ENCODE peak calls at places on chromosome 17, in seven cellular contexts. One of them, this sample, is unnamed.

GRCh38 chr17:12592941-12593340 is 72.7 kb upstream of the MYOCD start:
- DNase-seq in H1: no peak
- DNase-seq in K562: no peak
- DNase-seq in GM12878: no peak
- DNase-seq in SK-N-SH: no peak
- DNase-seq in HCT116: no peak
- DNase-seq in HepG2: no peak
- DNase-seq in this sample: no peak

GRCh38 chr17:74219576-74220133 is 6.3 kb downstream of the TTYH2 start:
- DNase-seq in H1: no peak
- DNase-seq in K562: no peak
- DNase-seq in GM12878: no peak
- DNase-seq in SK-N-SH: no peak
- DNase-seq in HCT116: no peak
- DNase-seq in HepG2: no peak
- DNase-seq in this sample: no peak

GRCh38 chr17:28871056-28871579 is 16.3 kb downstream of the ERAL1 start:
- DNase-seq in H1: no peak
- DNase-seq in K562: peak
- DNase-seq in GM12878: peak
- DNase-seq in SK-N-SH: no peak
- DNase-seq in HCT116: no peak
- DNase-seq in HepG2: no peak
- DNase-seq in this sample: no peak

GRCh38 chr17:22286337-22287041 is 594.2 kb downstream of the KCNJ18 start:
- DNase-seq in H1: no peak
- DNase-seq in K562: no peak
- DNase-seq in GM12878: no peak
- DNase-seq in SK-N-SH: no peak
- DNase-seq in HCT116: no peak
- DNase-seq in HepG2: no peak
- DNase-seq in this sample: no peak

GRCh38 chr17:80108321-80108971 is 7.1 kb downstream of the GAA start:
- DNase-seq in H1: no peak
- DNase-seq in K562: no peak
- DNase-seq in GM12878: no peak
- DNase-seq in SK-N-SH: no peak
- DNase-seq in HCT116: no peak
- DNase-seq in HepG2: no peak
- DNase-seq in this sample: no peak

GRCh38 chr17:35087731-35088646 is 24.5 kb upstream of the RFFL start:
- DNase-seq in H1: no peak
- DNase-seq in K562: peak
- DNase-seq in GM12878: no peak
- DNase-seq in SK-N-SH: peak
- DNase-seq in HCT116: no peak
- DNase-seq in HepG2: peak
- DNase-seq in this sample: peak

GRCh38 chr17:74981979-74982662 is 5.3 kb upstream of the CDR2L start:
- DNase-seq in H1: no peak
- DNase-seq in K562: peak
- DNase-seq in GM12878: no peak
- DNase-seq in SK-N-SH: peak
- DNase-seq in HCT116: peak
- DNase-seq in HepG2: peak
- DNase-seq in this sample: peak

GRCh38 chr17:1485311-1485747 is 7.2 kb downstream of the MYO1C start:
- DNase-seq in H1: no peak
- DNase-seq in K562: peak
- DNase-seq in GM12878: no peak
- DNase-seq in SK-N-SH: peak
- DNase-seq in HCT116: no peak
- DNase-seq in HepG2: peak
- DNase-seq in this sample: no peak

GRCh38 chr17:4329838-4330237 is 36.6 kb downstream of the UBE2G1 start:
- DNase-seq in H1: no peak
- DNase-seq in K562: no peak
- DNase-seq in GM12878: no peak
- DNase-seq in SK-N-SH: no peak
- DNase-seq in HCT116: peak
- DNase-seq in HepG2: no peak
- DNase-seq in this sample: no peak

GRCh38 chr17:36901506-36901905 is 35.8 kb upstream of the LHX1 start:
- DNase-seq in H1: peak
- DNase-seq in K562: no peak
- DNase-seq in GM12878: no peak
- DNase-seq in SK-N-SH: no peak
- DNase-seq in HCT116: no peak
- DNase-seq in HepG2: peak
- DNase-seq in this sample: no peak
- TF ChIP-seq JUND in H1: peak
- TF ChIP-seq JUND in K562: no peak
- TF ChIP-seq JUND in GM12878: no peak
- TF ChIP-seq JUND in SK-N-SH: no peak
- TF ChIP-seq JUND in HCT116: no peak
- TF ChIP-seq JUND in HepG2: no peak
- TF ChIP-seq JUND in this sample: no peak

GRCh38 chr17:61411944-61412859 is 12.6 kb downstream of the TBX2 start:
- DNase-seq in H1: no peak
- DNase-seq in K562: peak
- DNase-seq in GM12878: peak
- DNase-seq in SK-N-SH: peak
- DNase-seq in HCT116: peak
- DNase-seq in HepG2: peak
- DNase-seq in this sample: peak

GRCh38 chr17:61410100-61410551 is 10.5 kb downstream of the TBX2 start:
- DNase-seq in H1: no peak
- DNase-seq in K562: no peak
- DNase-seq in GM12878: no peak
- DNase-seq in SK-N-SH: peak
- DNase-seq in HCT116: no peak
- DNase-seq in HepG2: no peak
- DNase-seq in this sample: no peak

GRCh38 chr17:61412860-61413653 is 13.4 kb downstream of the TBX2 start:
- DNase-seq in H1: no peak
- DNase-seq in K562: no peak
- DNase-seq in GM12878: no peak
- DNase-seq in SK-N-SH: peak
- DNase-seq in HCT116: no peak
- DNase-seq in HepG2: peak
- DNase-seq in this sample: no peak

GRCh38 chr17:61410555-61411089 is 11.0 kb downstream of the TBX2 start:
- DNase-seq in H1: no peak
- DNase-seq in K562: no peak
- DNase-seq in GM12878: no peak
- DNase-seq in SK-N-SH: peak
- DNase-seq in HCT116: no peak
- DNase-seq in HepG2: no peak
- DNase-seq in this sample: peak

GRCh38 chr17:61411114-61411943 is 11.7 kb downstream of the TBX2 start:
- DNase-seq in H1: no peak
- DNase-seq in K562: no peak
- DNase-seq in GM12878: no peak
- DNase-seq in SK-N-SH: peak
- DNase-seq in HCT116: no peak
- DNase-seq in HepG2: no peak
- DNase-seq in this sample: peak
- TF ChIP-seq JUND in H1: no peak
- TF ChIP-seq JUND in K562: no peak
- TF ChIP-seq JUND in GM12878: no peak
- TF ChIP-seq JUND in SK-N-SH: no peak
- TF ChIP-seq JUND in HCT116: no peak
- TF ChIP-seq JUND in HepG2: no peak
- TF ChIP-seq JUND in this sample: no peak

GRCh38 chr17:7260601-7261376 is 1.5 kb downstream of the CLDN7 start:
- DNase-seq in H1: no peak
- DNase-seq in K562: no peak
- DNase-seq in GM12878: no peak
- DNase-seq in SK-N-SH: no peak
- DNase-seq in HCT116: no peak
- DNase-seq in HepG2: no peak
- DNase-seq in this sample: peak
- TF ChIP-seq JUND in H1: no peak
- TF ChIP-seq JUND in K562: no peak
- TF ChIP-seq JUND in GM12878: no peak
- TF ChIP-seq JUND in SK-N-SH: no peak
- TF ChIP-seq JUND in HCT116: peak
- TF ChIP-seq JUND in HepG2: no peak
- TF ChIP-seq JUND in this sample: no peak

GRCh38 chr17:50466371-50467113 is 2.1 kb downstream of the CHAD start:
- DNase-seq in H1: no peak
- DNase-seq in K562: no peak
- DNase-seq in GM12878: no peak
- DNase-seq in SK-N-SH: no peak
- DNase-seq in HCT116: no peak
- DNase-seq in HepG2: no peak
- DNase-seq in this sample: no peak
- TF ChIP-seq JUND in H1: no peak
- TF ChIP-seq JUND in K562: no peak
- TF ChIP-seq JUND in GM12878: no peak
- TF ChIP-seq JUND in SK-N-SH: no peak
- TF ChIP-seq JUND in HCT116: no peak
- TF ChIP-seq JUND in HepG2: no peak
- TF ChIP-seq JUND in this sample: no peak

DNA sequence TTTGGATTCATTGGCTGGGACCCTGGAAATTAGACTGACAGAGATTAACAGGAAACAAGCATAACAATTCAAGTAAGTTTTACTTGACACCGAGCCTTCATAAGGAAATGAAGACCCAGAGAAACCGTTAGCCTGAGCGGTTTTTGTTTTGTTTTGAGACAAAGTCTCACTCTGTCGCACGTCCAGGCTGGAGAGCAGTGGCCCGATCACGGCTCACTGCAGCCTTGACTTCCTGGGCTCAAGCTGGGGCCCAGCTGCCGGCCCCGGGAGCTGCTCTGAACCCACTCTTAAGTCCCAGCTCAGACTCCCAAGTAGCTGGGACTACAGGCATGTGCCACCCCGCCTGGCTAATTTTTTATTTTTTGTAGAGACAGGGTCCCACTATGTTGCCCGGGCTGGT is 321.3 kb downstream of the SEC14L1 start:
- DNase-seq in H1: no peak
- DNase-seq in K562: no peak
- DNase-seq in GM12878: peak
- DNase-seq in SK-N-SH: no peak
- DNase-seq in HCT116: no peak
- DNase-seq in HepG2: no peak
- DNase-seq in this sample: no peak
- TF ChIP-seq JUND in H1: no peak
- TF ChIP-seq JUND in K562: no peak
- TF ChIP-seq JUND in GM12878: no peak
- TF ChIP-seq JUND in SK-N-SH: no peak
- TF ChIP-seq JUND in HCT116: no peak
- TF ChIP-seq JUND in HepG2: no peak
- TF ChIP-seq JUND in this sample: no peak

GRCh38 chr17:45342871-45343526 is 26.2 kb upstream of the MAP3K14 start:
- DNase-seq in H1: no peak
- DNase-seq in K562: no peak
- DNase-seq in GM12878: no peak
- DNase-seq in SK-N-SH: no peak
- DNase-seq in HCT116: no peak
- DNase-seq in HepG2: no peak
- DNase-seq in this sample: no peak
- TF ChIP-seq JUND in H1: no peak
- TF ChIP-seq JUND in K562: no peak
- TF ChIP-seq JUND in GM12878: no peak
- TF ChIP-seq JUND in SK-N-SH: no peak
- TF ChIP-seq JUND in HCT116: no peak
- TF ChIP-seq JUND in HepG2: no peak
- TF ChIP-seq JUND in this sample: no peak

GRCh38 chr17:31197991-31198390 is 99.0 kb downstream of the OMG start:
- DNase-seq in H1: no peak
- DNase-seq in K562: no peak
- DNase-seq in GM12878: no peak
- DNase-seq in SK-N-SH: no peak
- DNase-seq in HCT116: no peak
- DNase-seq in HepG2: no peak
- DNase-seq in this sample: no peak

GRCh38 chr17:31200287-31200686 is 96.8 kb downstream of the OMG start:
- DNase-seq in H1: no peak
- DNase-seq in K562: no peak
- DNase-seq in GM12878: no peak
- DNase-seq in SK-N-SH: no peak
- DNase-seq in HCT116: no peak
- DNase-seq in HepG2: no peak
- DNase-seq in this sample: no peak

GRCh38 chr17:31202968-31203367 is 94.1 kb downstream of the OMG start:
- DNase-seq in H1: no peak
- DNase-seq in K562: no peak
- DNase-seq in GM12878: no peak
- DNase-seq in SK-N-SH: no peak
- DNase-seq in HCT116: no peak
- DNase-seq in HepG2: no peak
- DNase-seq in this sample: no peak
- TF ChIP-seq JUND in H1: no peak
- TF ChIP-seq JUND in K562: no peak
- TF ChIP-seq JUND in GM12878: no peak
- TF ChIP-seq JUND in SK-N-SH: no peak
- TF ChIP-seq JUND in HCT116: no peak
- TF ChIP-seq JUND in HepG2: no peak
- TF ChIP-seq JUND in this sample: no peak